ENCODE peak calls at places on chromosome 19, in four cellular contexts. P, J, H and V are unnamed samples.

GRCh38 chr19:46967578-46968018 is 52.0 kb upstream of the NPAS1 start:
- DNase-seq in P (no peak), J (no peak), H (no peak), V (no peak)

GRCh38 chr19:30449673-30450072 is 77.5 kb downstream of the ZNF536 start:
- DNase-seq in P (peak), J (peak), H (peak), V (peak)

GRCh38 chr19:47228168-47228936 is 2.6 kb downstream of the BBC3 start:
- DNase-seq in P (peak), J (peak), H (peak), V (peak)

GRCh38 chr19:4014541-4015491 is 7.3 kb downstream of the PIAS4 start:
- DNase-seq in P (peak), J (peak), H (peak), V (peak)

GRCh38 chr19:35087393-35087792 is 28.2 kb upstream of the FXYD3 start:
- DNase-seq in P (no peak), J (no peak), H (no peak), V (no peak)

GRCh38 chr19:30719189-30719990 is 347.2 kb downstream of the ZNF536 start:
- DNase-seq in P (peak), J (peak), H (peak), V (peak)

GRCh38 chr19:5113101-5113557 is 144.2 kb downstream of the KDM4B start:
- DNase-seq in P (no peak), J (no peak), H (peak), V (peak)

GRCh38 chr19:56308792-56309191 is 5.8 kb downstream of the ZSCAN5A start:
- DNase-seq in P (no peak), J (no peak), H (no peak), V (no peak)

GRCh38 chr19:35780058-35780457 is 4.7 kb downstream of the ARHGAP33 start:
- DNase-seq in P (no peak), J (no peak), H (no peak), V (no peak)

GRCh38 chr19:31356587-31357314 is 7.5 kb upstream of the TSHZ3 start:
- DNase-seq in P (peak), J (peak), H (peak), V (peak)

GRCh38 chr19:40390084-40390742 is at the start of gene HIPK4:
- DNase-seq in P (no peak), J (peak), H (no peak), V (peak)

GRCh38 chr19:3374369-3375112 is 8.2 kb downstream of the NFIC start:
- DNase-seq in P (peak), J (no peak), H (no peak), V (peak)

GRCh38 chr19:19115954-19116353 is 22.3 kb downstream of the TMEM161A start:
- DNase-seq in P (peak), J (peak), H (peak), V (peak)

GRCh38 chr19:13095393-13095784 is 7.3 kb downstream of the LYL1 start:
- DNase-seq in P (no peak), J (peak), H (peak), V (peak)

GRCh38 chr19:29881386-29881785 is 60.7 kb upstream of the URI1 start:
- DNase-seq in P (no peak), J (no peak), H (no peak), V (no peak)

GRCh38 chr19:16068696-16069259 is 7.5 kb upstream of the TPM4 start:
- DNase-seq in P (no peak), J (no peak), H (no peak), V (no peak)

GRCh38 chr19:51568456-51568855 is 2.6 kb upstream of the ZNF175 start:
- DNase-seq in P (no peak), J (no peak), H (no peak), V (no peak)

GRCh38 chr19:47231215-47232054 is 436 bp upstream of the BBC3 start:
- DNase-seq in P (peak), J (peak), H (peak), V (peak)

GRCh38 chr19:57583104-57583520 is 833 bp upstream of the ZIK1 start:
- DNase-seq in P (no peak), J (no peak), H (no peak), V (no peak)

GRCh38 chr19:56341948-56342347 is 27.3 kb upstream of the ZSCAN5A start:
- DNase-seq in P (no peak), J (peak), H (peak), V (no peak)

GRCh38 chr19:10962863-10963262 is 2.0 kb downstream of the SMARCA4 start:
- DNase-seq in P (no peak), J (no peak), H (no peak), V (no peak)

GRCh38 chr19:42488783-42489521 is 39.3 kb downstream of the CEACAM1 start:
- DNase-seq in P (no peak), J (no peak), H (no peak), V (no peak)

GRCh38 chr19:18875726-18876125 is 20.2 kb downstream of the CERS1 start:
- DNase-seq in P (no peak), J (no peak), H (no peak), V (no peak)

GRCh38 chr19:21109116-21109515 is 27.1 kb downstream of the ZNF714 start:
- DNase-seq in P (no peak), J (no peak), H (no peak), V (no peak)

GRCh38 chr19:32404939-32405430 is 585 bp upstream of the DPY19L3 start:
- DNase-seq in P (no peak), J (no peak), H (no peak), V (no peak)

GRCh38 chr19:42033413-42033812 is 36.6 kb downstream of the GRIK5 start:
- DNase-seq in P (no peak), J (no peak), H (no peak), V (no peak)

GRCh38 chr19:6828698-6829633 is 56.5 kb downstream of the VAV1 start:
- DNase-seq in P (no peak), J (peak), H (peak), V (peak)

GRCh38 chr19:53519431-53519830 is 18.5 kb upstream of the ZNF331 start:
- DNase-seq in P (no peak), J (no peak), H (no peak), V (no peak)

GRCh38 chr19:38663957-38664502 is 16.6 kb downstream of the ACTN4 start:
- DNase-seq in P (no peak), J (no peak), H (no peak), V (peak)

GRCh38 chr19:8360196-8360595 is 3.8 kb upstream of the ANGPTL4 start:
- DNase-seq in P (no peak), J (no peak), H (no peak), V (no peak)

GRCh38 chr19:16297575-16298178 is 26.9 kb upstream of the KLF2 start:
- DNase-seq in P (no peak), J (no peak), H (no peak), V (no peak)

GRCh38 chr19:1665565-1666047 is 13.2 kb upstream of the TCF3 start:
- DNase-seq in P (no peak), J (no peak), H (no peak), V (peak)

GRCh38 chr19:1663854-1664253 is 11.4 kb upstream of the TCF3 start:
- DNase-seq in P (no peak), J (no peak), H (no peak), V (peak)

GRCh38 chr19:1671716-1672037 is 19.3 kb upstream of the TCF3 start:
- DNase-seq in P (no peak), J (no peak), H (no peak), V (no peak)

GRCh38 chr19:1668339-1669123 is 16.1 kb upstream of the TCF3 start:
- DNase-seq in P (no peak), J (peak), H (no peak), V (peak)

GRCh38 chr19:1668048-1668338 is 15.6 kb upstream of the TCF3 start:
- DNase-seq in P (no peak), J (no peak), H (no peak), V (no peak)
- H3K4me3 ChIP-seq in P (no peak), J (peak), H (no peak), V (no peak)

DNA sequence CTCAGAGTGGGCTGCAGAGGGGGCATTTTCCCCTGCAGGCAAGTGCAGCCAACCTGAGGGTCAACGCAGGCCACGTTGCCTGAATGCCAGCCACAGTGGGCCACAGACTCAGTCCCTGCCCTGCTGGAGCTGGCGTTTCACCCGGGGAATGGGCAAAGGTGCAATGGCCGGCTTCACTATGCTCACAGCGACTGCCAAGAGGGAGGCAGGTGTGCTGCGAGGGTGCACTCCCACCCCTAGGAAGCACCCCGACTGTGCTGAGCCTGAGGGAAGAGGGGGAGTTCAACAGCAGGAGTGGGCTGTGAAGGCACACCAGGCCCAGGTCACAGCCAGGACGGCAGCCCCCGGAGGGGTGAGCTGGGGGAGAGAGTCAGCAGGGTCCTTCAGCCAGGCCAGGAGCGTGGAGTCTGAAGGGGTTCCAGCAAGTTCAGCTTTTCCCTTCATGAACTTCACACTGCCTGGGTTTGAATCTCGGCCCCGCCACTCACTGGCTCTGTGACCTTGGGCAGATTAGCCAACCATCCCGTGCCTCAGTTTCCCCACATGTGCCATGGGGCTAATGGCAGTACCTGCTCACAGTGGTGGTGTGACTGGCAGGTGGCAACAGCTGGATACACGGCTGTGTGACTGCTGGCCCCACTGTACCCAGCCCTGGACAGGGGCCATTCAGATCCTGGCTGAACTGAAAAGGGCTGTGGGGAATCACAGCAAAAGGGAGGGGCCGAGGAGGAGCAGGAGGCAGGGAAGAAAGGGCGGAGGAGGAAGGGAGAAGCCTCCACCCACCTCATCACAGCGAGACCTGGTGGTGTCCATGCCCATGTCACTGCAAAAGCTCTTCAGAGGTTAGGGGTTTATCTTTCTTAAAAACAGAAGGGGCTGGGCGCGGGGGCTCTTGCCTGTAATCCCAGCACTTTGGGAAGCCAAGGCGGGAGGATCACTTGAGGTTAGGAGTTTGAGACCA is 7.6 kb downstream of the TRAPPC6A start:
- DNase-seq in P (no peak), J (no peak), H (no peak), V (no peak)
- H3K4me3 ChIP-seq in P (no peak), J (no peak), H (no peak), V (no peak)

DNA sequence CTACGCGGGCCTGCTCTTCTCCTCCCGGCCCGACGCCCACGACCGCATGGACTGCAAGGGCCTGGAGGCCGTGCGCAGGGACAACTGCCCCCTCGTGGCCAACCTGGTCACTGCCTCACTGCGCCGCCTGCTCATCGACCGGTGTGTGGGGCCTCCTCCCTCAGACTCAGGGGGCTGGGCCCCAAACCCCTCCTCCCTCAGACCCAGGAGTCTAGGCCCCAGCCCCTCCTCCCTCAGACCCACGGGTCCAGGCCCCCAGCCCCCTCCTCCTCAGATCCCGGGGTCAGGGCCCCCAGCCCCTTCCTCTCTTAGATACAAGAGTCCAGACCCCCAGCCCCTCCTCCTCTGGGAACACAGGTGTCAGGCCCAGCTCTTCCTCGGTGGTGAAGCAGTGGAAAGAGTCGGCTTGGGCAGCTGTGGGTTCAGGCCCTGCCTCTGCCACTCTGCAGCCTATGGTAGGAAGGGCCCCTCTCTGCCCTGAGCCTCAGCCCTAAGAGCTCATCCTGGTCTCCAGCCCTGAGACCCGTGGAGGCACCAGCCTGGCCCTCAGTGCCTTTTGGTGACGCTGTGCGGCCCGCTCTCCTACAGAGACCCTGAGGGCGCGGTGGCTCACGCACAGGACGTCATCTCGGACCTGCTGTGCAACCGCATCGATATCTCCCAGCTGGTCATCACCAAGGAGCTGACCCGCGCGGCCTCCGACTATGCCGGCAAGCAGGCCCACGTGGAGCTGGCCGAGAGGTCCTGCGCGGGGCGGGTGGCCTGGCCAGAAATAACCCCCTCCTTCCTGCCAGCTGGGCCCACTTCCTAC is 3.7 kb upstream of the SPIB start:
- DNase-seq in P (peak), J (peak), H (peak), V (peak)
- H3K4me3 ChIP-seq in P (no peak), J (no peak), H (no peak), V (no peak)

GRCh38 chr19:43522929-43523328 is 4.1 kb downstream of the ETHE1 start:
- DNase-seq in P (no peak), J (no peak), H (no peak), V (no peak)

GRCh38 chr19:43525836-43526771 is 897 bp downstream of the ETHE1 start:
- DNase-seq in P (peak), J (peak), H (peak), V (peak)

GRCh38 chr19:43526884-43527859 is at the start of gene ETHE1:
- DNase-seq in P (peak), J (peak), H (peak), V (peak)

GRCh38 chr19:43527860-43528622 is 1.0 kb upstream of the ETHE1 start:
- DNase-seq in P (no peak), J (no peak), H (no peak), V (no peak)

GRCh38 chr19:43524922-43525835 is 1.8 kb downstream of the ETHE1 start:
- DNase-seq in P (no peak), J (peak), H (peak), V (peak)
- H3K4me3 ChIP-seq in P (peak), J (peak), H (no peak), V (peak)

DNA sequence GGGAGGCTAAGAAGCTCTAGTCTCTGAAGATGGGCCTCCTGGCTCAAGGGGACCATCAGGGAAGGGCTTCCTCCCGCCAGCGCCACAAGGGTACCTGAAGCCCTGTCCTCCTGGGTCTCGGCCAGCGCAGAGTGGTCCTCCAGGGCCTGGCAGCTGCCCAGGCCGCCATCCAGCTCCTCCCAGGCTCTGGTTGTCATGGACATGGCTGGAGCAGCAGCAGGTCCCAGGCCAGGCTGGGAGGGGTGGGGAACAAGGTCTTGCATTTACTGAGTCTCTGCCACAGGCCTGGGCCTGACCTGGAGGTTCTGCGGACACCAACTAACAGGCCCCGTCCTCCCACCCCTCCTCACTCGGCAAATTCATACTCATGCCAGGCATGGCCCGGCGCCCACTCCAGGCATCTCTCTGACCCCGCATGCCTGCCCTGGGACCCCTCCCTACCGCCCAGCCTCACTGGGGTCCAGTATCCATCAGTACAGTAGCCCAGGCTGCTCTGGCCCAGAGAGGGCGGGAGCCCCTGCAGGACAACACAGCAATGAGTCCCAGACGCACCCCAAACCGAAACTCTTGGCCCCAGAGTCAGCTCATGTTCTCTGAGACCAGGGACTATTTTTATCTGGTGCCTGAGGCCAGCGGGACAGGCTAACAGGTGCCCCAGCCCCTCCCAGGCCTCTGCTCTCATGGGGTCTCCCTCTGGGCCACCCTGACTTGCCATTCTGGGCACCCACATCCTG is 938 bp downstream of the JSRP1 start:
- DNase-seq in P (peak), J (no peak), H (no peak), V (no peak)
- H3K4me3 ChIP-seq in P (no peak), J (no peak), H (no peak), V (no peak)